ENCODE peak calls at places on chromosomes 2 and 18, in ten cellular contexts. U is fibroblast of lung; X is psoas muscle; K is body of pancreas; J is prostate gland; L is effector memory CD4-positive, alpha-beta T cell; W is A549; Z is SK-N-SH; G is stomach; D is neuronal stem cell. E is an unnamed sample.

GRCh38 chr2:137202310-137202709 is 437.0 kb downstream of the THSD7B start:
- DNase-seq in U (no peak), X (no peak), K (no peak), J (no peak), L (no peak), W (no peak), Z (no peak), G (no peak), D (no peak), E (no peak)

GRCh38 chr18:74562775-74563174 is 28.5 kb downstream of the CNDP1 start:
- DNase-seq in U (no peak), X (no peak), K (no peak), J (no peak), L (no peak), W (no peak), Z (no peak), G (no peak), D (no peak), E (no peak)

GRCh38 chr2:138536302-138536701 is 34.7 kb downstream of the SPOPL start:
- DNase-seq in U (no peak), X (no peak), K (no peak), J (no peak), L (no peak), W (no peak), Z (no peak), G (no peak), D (no peak), E (no peak)

GRCh38 chr2:69366-70344 is 23.4 kb upstream of the FAM110C start:
- DNase-seq in U (no peak), X (no peak), K (peak; percentile 63), J (peak; percentile 56), L (no peak), W (no peak), Z (no peak), G (peak; percentile 64), D (no peak), E (no peak)

GRCh38 chr2:148998162-148998830 is 40.2 kb upstream of the LYPD6B start:
- DNase-seq in U (no peak), X (no peak), K (no peak), J (no peak), L (no peak), W (no peak), Z (no peak), G (no peak), D (no peak), E (no peak)

GRCh38 chr2:150041721-150042450 is 445.6 kb downstream of the RND3 start:
- DNase-seq in U (peak; percentile 71), X (no peak), K (no peak), J (no peak), L (no peak), W (no peak), Z (no peak), G (no peak), D (no peak), E (no peak)

GRCh38 chr2:88281302-88282217 is 111.4 kb downstream of the THNSL2 start:
- DNase-seq in U (no peak), X (no peak), K (no peak), J (no peak), L (no peak), W (no peak), Z (no peak), G (no peak), D (peak; percentile 12), E (no peak)

GRCh38 chr18:71727909-71728308 is 816.2 kb downstream of the CBLN2 start:
- DNase-seq in U (no peak), X (no peak), K (no peak), J (no peak), L (no peak), W (no peak), Z (no peak), G (no peak), D (no peak), E (no peak)

GRCh38 chr2:16013571-16013970 is 73.2 kb downstream of the MYCN start:
- DNase-seq in U (no peak), X (no peak), K (no peak), J (no peak), L (no peak), W (no peak), Z (no peak), G (no peak), D (no peak), E (no peak)

GRCh38 chr2:161306919-161307318 is 1.3 kb upstream of the PSMD14 start:
- DNase-seq in U (no peak), X (no peak), K (no peak), J (no peak), L (no peak), W (no peak), Z (no peak), G (no peak), D (no peak), E (no peak)

GRCh38 chr2:29920130-29920577 is 1.2 kb downstream of the ALK start:
- DNase-seq in U (peak; percentile 13), X (peak; percentile 60), K (peak; percentile 69), J (peak; percentile 29), L (no peak), W (peak; percentile 16), Z (no peak), G (peak; percentile 45), D (peak; percentile 87), E (no peak)

GRCh38 chr18:519019-519879 is 18.7 kb upstream of the COLEC12 start:
- DNase-seq in U (peak; percentile 56), X (peak; percentile 36), K (peak; percentile 26), J (peak; percentile 33), L (no peak), W (no peak), Z (no peak), G (peak; percentile 71), D (no peak), E (no peak)

GRCh38 chr18:9156604-9157249 is 20.1 kb downstream of the ANKRD12 start:
- DNase-seq in U (no peak), X (no peak), K (no peak), J (no peak), L (no peak), W (no peak), Z (no peak), G (no peak), D (no peak), E (no peak)

GRCh38 chr2:80002761-80003160 is 301.8 kb downstream of the LRRTM1 start:
- DNase-seq in U (no peak), X (no peak), K (no peak), J (no peak), L (no peak), W (no peak), Z (no peak), G (no peak), D (no peak), E (no peak)

GRCh38 chr18:31162825-31163435 is at the start of gene DSC1:
- DNase-seq in U (no peak), X (no peak), K (no peak), J (no peak), L (no peak), W (no peak), Z (no peak), G (no peak), D (no peak), E (peak; percentile 12)

GRCh38 chr2:54603357-54603756 is 120.1 kb upstream of the EML6 start:
- DNase-seq in U (no peak), X (no peak), K (no peak), J (no peak), L (no peak), W (no peak), Z (no peak), G (no peak), D (no peak), E (no peak)

GRCh38 chr2:44358498-44358897 is 2.8 kb downstream of the PREPL start:
- DNase-seq in U (peak; percentile 38), X (peak; percentile 63), K (peak; percentile 72), J (no peak), L (peak; percentile 20), W (no peak), Z (no peak), G (peak; percentile 72), D (no peak), E (peak; percentile 14)

GRCh38 chr2:133733856-133734255 is 165.6 kb upstream of the NCKAP5 start:
- DNase-seq in U (peak; percentile 32), X (no peak), K (no peak), J (no peak), L (no peak), W (no peak), Z (no peak), G (no peak), D (no peak), E (no peak)

DNA sequence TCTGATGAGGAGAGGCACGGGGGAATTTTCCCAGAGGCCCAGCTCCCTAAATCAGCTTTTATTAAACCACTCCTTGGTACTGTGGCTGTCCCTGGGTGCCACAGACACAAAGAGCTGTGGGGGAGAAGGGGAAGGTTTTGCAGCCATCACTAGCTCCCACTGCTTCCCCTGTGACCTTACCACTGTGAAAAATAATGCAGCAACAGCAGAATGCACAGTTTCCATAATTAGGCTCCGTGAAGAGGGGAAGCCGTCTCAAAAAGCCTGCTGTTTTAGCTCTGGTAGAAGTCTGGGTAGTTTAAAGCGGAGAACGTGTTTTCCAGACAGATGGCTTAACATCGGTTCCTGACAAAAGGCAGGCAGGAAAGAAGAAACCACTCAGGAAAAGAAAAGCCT is 27.5 kb upstream of the CAB39 start:
- DNase-seq in U (no peak), X (no peak), K (no peak), J (no peak), L (no peak), W (no peak), Z (no peak), G (no peak), D (no peak), E (no peak)
- H3K4me1 ChIP-seq in U (peaks cover 6% of the 10 kb centered on the region), X (peaks cover 23% of the 10 kb centered on the region), K (no peaks in the 10 kb centered on the region), J (no peaks in the 10 kb centered on the region), L (no peaks in the 10 kb centered on the region), W (peaks cover 43% of the 10 kb centered on the region), Z (peaks cover 6% of the 10 kb centered on the region), G (peaks cover 6% of the 10 kb centered on the region), D (no peaks in the 10 kb centered on the region), E (no peaks in the 10 kb centered on the region)

DNA sequence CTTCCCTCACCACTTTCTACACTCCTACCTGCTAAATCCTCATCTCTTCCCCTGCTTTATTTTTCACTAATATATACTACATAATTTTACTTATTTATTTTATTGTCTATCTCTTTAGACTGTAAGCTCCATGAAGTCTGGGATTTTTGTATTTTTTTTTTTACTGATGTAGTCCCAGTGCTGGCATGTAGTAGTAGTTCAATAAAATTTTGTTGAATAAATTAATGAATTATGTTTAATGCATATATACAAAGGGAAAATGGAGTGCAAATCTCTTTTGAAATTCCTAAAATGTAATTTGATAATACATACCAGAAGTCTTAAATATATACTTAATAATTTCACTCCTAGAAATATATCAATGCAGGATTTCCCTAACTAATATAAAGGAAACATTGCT is 7.1 kb upstream of the NABP1 start:
- DNase-seq in U (no peak), X (no peak), K (no peak), J (no peak), L (no peak), W (no peak), Z (no peak), G (no peak), D (no peak), E (no peak)
- H3K4me3 ChIP-seq in U (no peak overlapping the region), X (no peak overlapping the region), K (no peak overlapping the region), J (no peak overlapping the region), L (no peak overlapping the region), W (no peak overlapping the region), Z (no peak overlapping the region), G (no peak overlapping the region), D (no peak overlapping the region), E (no peak overlapping the region)

GRCh38 chr18:48553236-48553635 is 14.4 kb downstream of the CTIF start:
- DNase-seq in U (no peak), X (no peak), K (no peak), J (no peak), L (no peak), W (no peak), Z (no peak), G (no peak), D (no peak), E (no peak)
- H3K4me1 ChIP-seq in U (peaks cover 3% of the 10 kb centered on the region), X (peaks cover 15% of the 10 kb centered on the region), K (no peaks in the 10 kb centered on the region), J (no peaks in the 10 kb centered on the region), L (no peaks in the 10 kb centered on the region), W (peaks cover 7% of the 10 kb centered on the region), Z (peaks cover 15% of the 10 kb centered on the region), G (peaks cover 15% of the 10 kb centered on the region), D (peaks cover 2% of the 10 kb centered on the region), E (no peaks in the 10 kb centered on the region)

GRCh38 chr2:216369821-216370220 is 2.5 kb downstream of the MARCHF4 start:
- DNase-seq in U (no peak), X (no peak), K (no peak), J (no peak), L (no peak), W (no peak), Z (peak; percentile 30), G (no peak), D (no peak), E (no peak)
- H3K4me3 ChIP-seq in U (peak overlapping the region; percentile 56), X (no peak overlapping the region), K (no peak overlapping the region), J (no peak overlapping the region), L (no peak overlapping the region), W (no peak overlapping the region), Z (peak overlapping the region; percentile 24), G (no peak overlapping the region), D (no peak overlapping the region), E (no peak overlapping the region)

E was measured in CD4-positive, alpha-beta memory T cell.